ENCODE peak calls at places on chromosomes 1 and 21, in ten cellular contexts. One of them, this sample, is unnamed.

GRCh38 chr1:41242645-41243171 is 602 bp upstream of the SCMH1 start:
- DNase-seq in adrenal gland: no peak
- DNase-seq in stomach: no peak
- DNase-seq in suprapubic skin: no peak
- DNase-seq in body of pancreas: no peak
- DNase-seq in A549: no peak
- DNase-seq in heart left ventricle: no peak
- DNase-seq in esophagus squamous epithelium: no peak
- DNase-seq in ovary: no peak
- DNase-seq in GM12878: no peak
- DNase-seq in this sample: no peak

GRCh38 chr1:85357817-85358216 is 81.4 kb upstream of the BCL10 start:
- DNase-seq in esophagus squamous epithelium: no peak
- DNase-seq in heart left ventricle: no peak
- DNase-seq in GM12878: no peak
- DNase-seq in adrenal gland: no peak
- DNase-seq in A549: no peak
- DNase-seq in ovary: no peak
- DNase-seq in suprapubic skin: no peak
- DNase-seq in body of pancreas: no peak
- DNase-seq in stomach: no peak
- DNase-seq in this sample: no peak

GRCh38 chr1:2137257-2138121 is 57.1 kb downstream of the FAAP20 start:
- DNase-seq in body of pancreas: no peak
- DNase-seq in stomach: no peak
- DNase-seq in esophagus squamous epithelium: no peak
- DNase-seq in adrenal gland: no peak
- DNase-seq in heart left ventricle: no peak
- DNase-seq in ovary: no peak
- DNase-seq in A549: no peak
- DNase-seq in GM12878: no peak
- DNase-seq in suprapubic skin: no peak
- DNase-seq in this sample: no peak

GRCh38 chr1:45913183-45913924 is 109.9 kb downstream of the MAST2 start:
- DNase-seq in GM12878: no peak
- DNase-seq in ovary: peak; percentile 68
- DNase-seq in suprapubic skin: no peak
- DNase-seq in adrenal gland: peak; percentile 80
- DNase-seq in stomach: no peak
- DNase-seq in body of pancreas: no peak
- DNase-seq in esophagus squamous epithelium: no peak
- DNase-seq in A549: no peak
- DNase-seq in heart left ventricle: peak; percentile 80
- DNase-seq in this sample: peak; percentile 93

GRCh38 chr21:23111070-23111605 is 2112.9 kb downstream of the NCAM2 start:
- DNase-seq in GM12878: no peak
- DNase-seq in heart left ventricle: no peak
- DNase-seq in esophagus squamous epithelium: no peak
- DNase-seq in stomach: no peak
- DNase-seq in A549: no peak
- DNase-seq in ovary: no peak
- DNase-seq in adrenal gland: no peak
- DNase-seq in body of pancreas: no peak
- DNase-seq in suprapubic skin: no peak
- DNase-seq in this sample: no peak

GRCh38 chr1:232613752-232614381 is 16.1 kb downstream of the SIPA1L2 start:
- DNase-seq in A549: no peak
- DNase-seq in esophagus squamous epithelium: no peak
- DNase-seq in heart left ventricle: no peak
- DNase-seq in body of pancreas: no peak
- DNase-seq in ovary: no peak
- DNase-seq in stomach: no peak
- DNase-seq in adrenal gland: no peak
- DNase-seq in suprapubic skin: no peak
- DNase-seq in GM12878: no peak
- DNase-seq in this sample: no peak

GRCh38 chr1:11295905-11296304 is 22.9 kb downstream of the UBIAD1 start:
- DNase-seq in GM12878: no peak
- DNase-seq in esophagus squamous epithelium: no peak
- DNase-seq in adrenal gland: no peak
- DNase-seq in stomach: no peak
- DNase-seq in ovary: no peak
- DNase-seq in suprapubic skin: no peak
- DNase-seq in body of pancreas: no peak
- DNase-seq in A549: no peak
- DNase-seq in heart left ventricle: no peak
- DNase-seq in this sample: no peak

GRCh38 chr1:24641646-24642151 is 1.4 kb upstream of the SRRM1 start:
- DNase-seq in suprapubic skin: peak; percentile 76
- DNase-seq in GM12878: no peak
- DNase-seq in ovary: peak; percentile 67
- DNase-seq in stomach: no peak
- DNase-seq in body of pancreas: peak; percentile 22
- DNase-seq in adrenal gland: peak; percentile 45
- DNase-seq in heart left ventricle: peak; percentile 42
- DNase-seq in esophagus squamous epithelium: no peak
- DNase-seq in A549: no peak
- DNase-seq in this sample: peak; percentile 6

GRCh38 chr1:109821221-109821669 is 57.5 kb upstream of the EPS8L3 start:
- DNase-seq in esophagus squamous epithelium: no peak
- DNase-seq in heart left ventricle: peak; percentile 69
- DNase-seq in stomach: no peak
- DNase-seq in body of pancreas: no peak
- DNase-seq in ovary: no peak
- DNase-seq in GM12878: no peak
- DNase-seq in A549: peak; percentile 56
- DNase-seq in adrenal gland: peak; percentile 94
- DNase-seq in suprapubic skin: peak; percentile 92
- DNase-seq in this sample: peak; percentile 89

GRCh38 chr1:205395616-205396015 is 26.2 kb downstream of the LEMD1 start:
- DNase-seq in stomach: no peak
- DNase-seq in heart left ventricle: no peak
- DNase-seq in esophagus squamous epithelium: no peak
- DNase-seq in suprapubic skin: no peak
- DNase-seq in A549: no peak
- DNase-seq in ovary: no peak
- DNase-seq in GM12878: no peak
- DNase-seq in body of pancreas: no peak
- DNase-seq in adrenal gland: no peak
- DNase-seq in this sample: no peak

DNA sequence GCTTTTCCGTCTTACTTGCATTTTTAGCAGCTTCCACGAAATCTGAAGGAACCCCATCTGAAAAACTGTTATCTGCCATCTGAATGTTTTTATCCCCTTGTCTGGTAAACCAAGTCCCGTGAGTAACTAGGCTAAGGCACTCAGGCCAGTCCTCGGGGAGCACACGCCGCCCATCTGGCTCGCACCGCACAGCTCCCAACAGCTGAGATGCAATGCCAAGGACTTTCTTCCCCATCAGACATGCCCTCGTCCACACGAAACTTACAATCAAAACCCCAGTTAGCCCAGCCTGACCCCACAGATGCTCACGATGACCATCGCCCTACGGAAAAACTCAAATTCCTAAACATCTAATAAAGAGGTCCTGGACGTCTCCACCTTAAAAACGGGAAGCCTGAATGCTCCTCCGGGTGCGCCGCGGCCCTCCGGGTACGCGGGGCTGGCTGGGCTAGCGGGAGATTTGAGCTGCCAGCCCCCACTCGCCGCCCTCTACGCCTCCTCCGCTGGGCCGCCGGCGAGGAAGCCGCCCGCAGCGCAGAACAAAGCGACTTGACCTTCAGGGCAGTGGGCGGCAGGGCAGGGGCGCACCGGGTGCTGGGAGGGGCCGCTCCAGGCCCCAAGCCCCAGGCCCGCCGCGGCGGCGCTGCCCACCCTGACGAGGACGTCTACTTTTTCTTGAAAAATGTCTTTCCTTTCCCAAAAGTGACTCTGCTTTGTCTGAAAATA is 36.6 kb downstream of the CD58 start:
- DNase-seq in heart left ventricle: no peak
- DNase-seq in GM12878: no peak
- DNase-seq in ovary: no peak
- DNase-seq in suprapubic skin: no peak
- DNase-seq in stomach: no peak
- DNase-seq in body of pancreas: no peak
- DNase-seq in adrenal gland: no peak
- DNase-seq in A549: no peak
- DNase-seq in esophagus squamous epithelium: no peak
- DNase-seq in this sample: no peak
- TF ChIP-seq POLR2A in heart left ventricle: no peak
- TF ChIP-seq POLR2A in GM12878: peak; percentile 54
- TF ChIP-seq POLR2A in ovary: no peak
- TF ChIP-seq POLR2A in suprapubic skin: no peak
- TF ChIP-seq POLR2A in stomach: no peak
- TF ChIP-seq POLR2A in body of pancreas: no peak
- TF ChIP-seq POLR2A in adrenal gland: no peak
- TF ChIP-seq POLR2A in A549: no peak
- TF ChIP-seq POLR2A in esophagus squamous epithelium: no peak
- TF ChIP-seq POLR2A in this sample: no peak

GRCh38 chr1:27572019-27572678 is 31.8 kb downstream of the AHDC1 start:
- DNase-seq in esophagus squamous epithelium: no peak
- DNase-seq in ovary: no peak
- DNase-seq in stomach: no peak
- DNase-seq in heart left ventricle: no peak
- DNase-seq in suprapubic skin: no peak
- DNase-seq in A549: no peak
- DNase-seq in adrenal gland: no peak
- DNase-seq in body of pancreas: no peak
- DNase-seq in GM12878: no peak
- DNase-seq in this sample: peak; percentile 72
- H3K27ac ChIP-seq in esophagus squamous epithelium: peak overlapping the region; percentile 97
- H3K27ac ChIP-seq in ovary: peak overlapping the region; percentile 89
- H3K27ac ChIP-seq in stomach: peak overlapping the region; percentile 92
- H3K27ac ChIP-seq in heart left ventricle: peak overlapping the region; percentile 95
- H3K27ac ChIP-seq in suprapubic skin: peak overlapping the region; percentile 94
- H3K27ac ChIP-seq in A549: peak overlapping the region; percentile 38
- H3K27ac ChIP-seq in adrenal gland: peak overlapping the region; percentile 96
- H3K27ac ChIP-seq in body of pancreas: peak overlapping the region; percentile 90
- H3K27ac ChIP-seq in GM12878: no peak overlapping the region
- H3K27ac ChIP-seq in this sample: peak overlapping the region; percentile 95

GRCh38 chr1:222814536-222815366 is at the start of gene DISP1:
- DNase-seq in stomach: peak; percentile 89
- DNase-seq in A549: peak; percentile 74
- DNase-seq in esophagus squamous epithelium: no peak
- DNase-seq in adrenal gland: peak; percentile 83
- DNase-seq in GM12878: peak; percentile 35
- DNase-seq in suprapubic skin: peak; percentile 87
- DNase-seq in body of pancreas: peak; percentile 89
- DNase-seq in heart left ventricle: peak; percentile 91
- DNase-seq in ovary: peak; percentile 91
- DNase-seq in this sample: peak; percentile 67
- TF ChIP-seq CTCF in stomach: no peak
- TF ChIP-seq CTCF in A549: no peak
- TF ChIP-seq CTCF in esophagus squamous epithelium: no peak
- TF ChIP-seq CTCF in adrenal gland: peak; percentile 2
- TF ChIP-seq CTCF in GM12878: no peak
- TF ChIP-seq CTCF in suprapubic skin: no peak
- TF ChIP-seq CTCF in body of pancreas: no peak
- TF ChIP-seq CTCF in heart left ventricle: no peak
- TF ChIP-seq CTCF in ovary: no peak
- TF ChIP-seq CTCF in this sample: no peak

DNA sequence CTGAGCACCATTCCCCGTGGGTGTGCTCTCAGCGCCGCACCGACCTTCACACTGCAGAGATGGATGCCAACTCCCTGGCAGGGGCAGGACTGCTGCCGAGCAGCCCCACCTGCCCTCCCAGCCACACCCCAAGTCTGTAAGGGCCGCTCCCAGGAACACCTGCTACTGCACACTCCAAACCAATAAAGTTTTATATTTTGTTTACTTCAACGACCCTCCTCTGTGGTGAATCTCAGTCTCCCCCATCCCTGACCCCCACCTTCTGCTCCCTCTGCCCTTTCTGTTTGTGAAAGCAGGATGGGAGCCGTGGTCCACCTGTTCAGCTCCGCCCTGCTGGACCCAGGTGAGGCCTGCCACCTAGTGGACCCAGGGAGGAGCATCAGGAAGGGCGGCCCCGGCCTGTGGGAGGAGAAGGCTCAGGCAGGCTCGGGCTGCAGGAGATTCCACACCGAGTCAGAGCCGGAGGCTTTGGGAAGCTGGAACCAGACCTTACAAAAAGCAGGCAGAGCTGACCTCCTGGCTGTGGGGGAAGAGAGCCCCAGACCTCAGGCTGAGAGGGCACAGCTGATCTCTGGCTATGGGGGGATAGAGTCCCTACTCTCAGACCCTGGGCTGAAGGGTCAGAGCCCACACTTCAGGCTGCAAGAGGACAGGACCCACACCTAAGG is 982 bp upstream of the TMEM82 start:
- DNase-seq in ovary: peak; percentile 90
- DNase-seq in stomach: peak; percentile 92
- DNase-seq in body of pancreas: peak; percentile 93
- DNase-seq in GM12878: no peak
- DNase-seq in heart left ventricle: peak; percentile 85
- DNase-seq in esophagus squamous epithelium: no peak
- DNase-seq in suprapubic skin: no peak
- DNase-seq in A549: peak; percentile 74
- DNase-seq in adrenal gland: peak; percentile 90
- DNase-seq in this sample: peak; percentile 71
- TF ChIP-seq POLR2A in ovary: peak; percentile 6
- TF ChIP-seq POLR2A in stomach: no peak
- TF ChIP-seq POLR2A in body of pancreas: no peak
- TF ChIP-seq POLR2A in GM12878: no peak
- TF ChIP-seq POLR2A in heart left ventricle: no peak
- TF ChIP-seq POLR2A in esophagus squamous epithelium: no peak
- TF ChIP-seq POLR2A in suprapubic skin: no peak
- TF ChIP-seq POLR2A in A549: no peak
- TF ChIP-seq POLR2A in adrenal gland: no peak
- TF ChIP-seq POLR2A in this sample: no peak

GRCh38 chr1:181077576-181078242 is 10.8 kb upstream of the IER5 start:
- DNase-seq in heart left ventricle: no peak
- DNase-seq in adrenal gland: no peak
- DNase-seq in suprapubic skin: no peak
- DNase-seq in A549: no peak
- DNase-seq in GM12878: no peak
- DNase-seq in body of pancreas: no peak
- DNase-seq in esophagus squamous epithelium: no peak
- DNase-seq in ovary: no peak
- DNase-seq in stomach: no peak
- DNase-seq in this sample: no peak
- H3K27ac ChIP-seq in heart left ventricle: no peak overlapping the region
- H3K27ac ChIP-seq in adrenal gland: no peak overlapping the region
- H3K27ac ChIP-seq in suprapubic skin: no peak overlapping the region
- H3K27ac ChIP-seq in A549: peak overlapping the region; percentile 69
- H3K27ac ChIP-seq in GM12878: peak overlapping the region; percentile 41
- H3K27ac ChIP-seq in body of pancreas: no peak overlapping the region
- H3K27ac ChIP-seq in esophagus squamous epithelium: no peak overlapping the region
- H3K27ac ChIP-seq in ovary: no peak overlapping the region
- H3K27ac ChIP-seq in stomach: no peak overlapping the region
- H3K27ac ChIP-seq in this sample: no peak overlapping the region

This sample was measured in gastrocnemius medialis.